ENCODE peak calls at places on chromosomes 16 and 17, in ten cellular contexts. One of them, this sample, is unnamed.

GRCh38 chr16:15055141-15056053 is 477 bp downstream of the NTAN1 start:
- DNase-seq in M059J: peak
- DNase-seq in pancreas: peak
- DNase-seq in cardiac fibroblast: peak
- DNase-seq in activated naive CD4-positive, alpha-beta T cell: no peak
- DNase-seq in activated CD8-positive, alpha-beta T cell treated with anti-CD3 and anti-CD28 coated beads, Interleukin-2, amount 10 ng/mL, durations not matched to agents 7 days and 5 days: peak
- DNase-seq in T-helper 22 cell: no peak
- DNase-seq in HTR-8/SVneo: no peak
- DNase-seq in fibroblast of the conjunctiva: peak
- DNase-seq in ecto neural progenitor cell: no peak
- DNase-seq in this sample: no peak

GRCh38 chr16:1082266-1082951 is 9.9 kb downstream of the SSTR5 start:
- DNase-seq in M059J: peak
- DNase-seq in pancreas: no peak
- DNase-seq in cardiac fibroblast: peak
- DNase-seq in activated naive CD4-positive, alpha-beta T cell: no peak
- DNase-seq in activated CD8-positive, alpha-beta T cell treated with anti-CD3 and anti-CD28 coated beads, Interleukin-2, amount 10 ng/mL, durations not matched to agents 7 days and 5 days: no peak
- DNase-seq in T-helper 22 cell: no peak
- DNase-seq in HTR-8/SVneo: peak
- DNase-seq in fibroblast of the conjunctiva: no peak
- DNase-seq in ecto neural progenitor cell: no peak
- DNase-seq in this sample: no peak

GRCh38 chr16:10421596-10421995 is 35.7 kb downstream of the ATF7IP2 start:
- DNase-seq in M059J: peak
- DNase-seq in pancreas: no peak
- DNase-seq in cardiac fibroblast: no peak
- DNase-seq in activated naive CD4-positive, alpha-beta T cell: no peak
- DNase-seq in activated CD8-positive, alpha-beta T cell treated with anti-CD3 and anti-CD28 coated beads, Interleukin-2, amount 10 ng/mL, durations not matched to agents 7 days and 5 days: no peak
- DNase-seq in T-helper 22 cell: no peak
- DNase-seq in HTR-8/SVneo: no peak
- DNase-seq in fibroblast of the conjunctiva: no peak
- DNase-seq in ecto neural progenitor cell: no peak
- DNase-seq in this sample: no peak

GRCh38 chr17:82674656-82675475 is 23.6 kb downstream of the RAB40B start:
- DNase-seq in M059J: no peak
- DNase-seq in pancreas: peak
- DNase-seq in cardiac fibroblast: no peak
- DNase-seq in activated naive CD4-positive, alpha-beta T cell: no peak
- DNase-seq in activated CD8-positive, alpha-beta T cell treated with anti-CD3 and anti-CD28 coated beads, Interleukin-2, amount 10 ng/mL, durations not matched to agents 7 days and 5 days: no peak
- DNase-seq in T-helper 22 cell: no peak
- DNase-seq in HTR-8/SVneo: no peak
- DNase-seq in fibroblast of the conjunctiva: no peak
- DNase-seq in ecto neural progenitor cell: no peak
- DNase-seq in this sample: no peak

GRCh38 chr16:23496826-23497542 is 13.3 kb downstream of the GGA2 start:
- DNase-seq in M059J: no peak
- DNase-seq in pancreas: no peak
- DNase-seq in cardiac fibroblast: peak
- DNase-seq in activated naive CD4-positive, alpha-beta T cell: no peak
- DNase-seq in activated CD8-positive, alpha-beta T cell treated with anti-CD3 and anti-CD28 coated beads, Interleukin-2, amount 10 ng/mL, durations not matched to agents 7 days and 5 days: no peak
- DNase-seq in T-helper 22 cell: no peak
- DNase-seq in HTR-8/SVneo: no peak
- DNase-seq in fibroblast of the conjunctiva: no peak
- DNase-seq in ecto neural progenitor cell: no peak
- DNase-seq in this sample: no peak

GRCh38 chr16:8607214-8607613 is 14.3 kb upstream of the METTL22 start:
- DNase-seq in M059J: no peak
- DNase-seq in pancreas: no peak
- DNase-seq in cardiac fibroblast: no peak
- DNase-seq in activated naive CD4-positive, alpha-beta T cell: no peak
- DNase-seq in activated CD8-positive, alpha-beta T cell treated with anti-CD3 and anti-CD28 coated beads, Interleukin-2, amount 10 ng/mL, durations not matched to agents 7 days and 5 days: no peak
- DNase-seq in T-helper 22 cell: no peak
- DNase-seq in HTR-8/SVneo: no peak
- DNase-seq in fibroblast of the conjunctiva: no peak
- DNase-seq in ecto neural progenitor cell: no peak
- DNase-seq in this sample: no peak

GRCh38 chr17:18056214-18056613 is 17.0 kb downstream of the GID4 start:
- DNase-seq in M059J: no peak
- DNase-seq in pancreas: no peak
- DNase-seq in cardiac fibroblast: no peak
- DNase-seq in activated naive CD4-positive, alpha-beta T cell: no peak
- DNase-seq in activated CD8-positive, alpha-beta T cell treated with anti-CD3 and anti-CD28 coated beads, Interleukin-2, amount 10 ng/mL, durations not matched to agents 7 days and 5 days: no peak
- DNase-seq in T-helper 22 cell: no peak
- DNase-seq in HTR-8/SVneo: no peak
- DNase-seq in fibroblast of the conjunctiva: no peak
- DNase-seq in ecto neural progenitor cell: no peak
- DNase-seq in this sample: no peak

GRCh38 chr16:19393226-19394074 is 24.2 kb upstream of the TMC5 start:
- DNase-seq in M059J: peak
- DNase-seq in pancreas: no peak
- DNase-seq in cardiac fibroblast: peak
- DNase-seq in activated naive CD4-positive, alpha-beta T cell: no peak
- DNase-seq in activated CD8-positive, alpha-beta T cell treated with anti-CD3 and anti-CD28 coated beads, Interleukin-2, amount 10 ng/mL, durations not matched to agents 7 days and 5 days: no peak
- DNase-seq in T-helper 22 cell: no peak
- DNase-seq in HTR-8/SVneo: no peak
- DNase-seq in fibroblast of the conjunctiva: no peak
- DNase-seq in ecto neural progenitor cell: peak
- DNase-seq in this sample: no peak

GRCh38 chr16:23479138-23479537 is 26.1 kb upstream of the COG7 start:
- DNase-seq in M059J: no peak
- DNase-seq in pancreas: peak
- DNase-seq in cardiac fibroblast: no peak
- DNase-seq in activated naive CD4-positive, alpha-beta T cell: no peak
- DNase-seq in activated CD8-positive, alpha-beta T cell treated with anti-CD3 and anti-CD28 coated beads, Interleukin-2, amount 10 ng/mL, durations not matched to agents 7 days and 5 days: no peak
- DNase-seq in T-helper 22 cell: no peak
- DNase-seq in HTR-8/SVneo: no peak
- DNase-seq in fibroblast of the conjunctiva: no peak
- DNase-seq in ecto neural progenitor cell: no peak
- DNase-seq in this sample: no peak

GRCh38 chr16:85718682-85719081 is 29.9 kb upstream of the GINS2 start:
- DNase-seq in M059J: no peak
- DNase-seq in pancreas: no peak
- DNase-seq in cardiac fibroblast: no peak
- DNase-seq in activated naive CD4-positive, alpha-beta T cell: no peak
- DNase-seq in activated CD8-positive, alpha-beta T cell treated with anti-CD3 and anti-CD28 coated beads, Interleukin-2, amount 10 ng/mL, durations not matched to agents 7 days and 5 days: peak
- DNase-seq in T-helper 22 cell: no peak
- DNase-seq in HTR-8/SVneo: no peak
- DNase-seq in fibroblast of the conjunctiva: no peak
- DNase-seq in ecto neural progenitor cell: peak
- DNase-seq in this sample: no peak

GRCh38 chr16:31458073-31458834 is 1.0 kb upstream of the ARMC5 start:
- DNase-seq in M059J: peak
- DNase-seq in pancreas: peak
- DNase-seq in cardiac fibroblast: peak
- DNase-seq in activated naive CD4-positive, alpha-beta T cell: no peak
- DNase-seq in activated CD8-positive, alpha-beta T cell treated with anti-CD3 and anti-CD28 coated beads, Interleukin-2, amount 10 ng/mL, durations not matched to agents 7 days and 5 days: peak
- DNase-seq in T-helper 22 cell: peak
- DNase-seq in HTR-8/SVneo: no peak
- DNase-seq in fibroblast of the conjunctiva: no peak
- DNase-seq in ecto neural progenitor cell: peak
- DNase-seq in this sample: no peak

GRCh38 chr16:72896719-72897118 is 151.2 kb downstream of the ZFHX3 start:
- DNase-seq in M059J: no peak
- DNase-seq in pancreas: no peak
- DNase-seq in cardiac fibroblast: no peak
- DNase-seq in activated naive CD4-positive, alpha-beta T cell: no peak
- DNase-seq in activated CD8-positive, alpha-beta T cell treated with anti-CD3 and anti-CD28 coated beads, Interleukin-2, amount 10 ng/mL, durations not matched to agents 7 days and 5 days: no peak
- DNase-seq in T-helper 22 cell: no peak
- DNase-seq in HTR-8/SVneo: no peak
- DNase-seq in fibroblast of the conjunctiva: no peak
- DNase-seq in ecto neural progenitor cell: no peak
- DNase-seq in this sample: no peak

GRCh38 chr16:53083123-53083522 is 28.3 kb downstream of the CHD9 start:
- DNase-seq in M059J: no peak
- DNase-seq in pancreas: no peak
- DNase-seq in cardiac fibroblast: peak
- DNase-seq in activated naive CD4-positive, alpha-beta T cell: no peak
- DNase-seq in activated CD8-positive, alpha-beta T cell treated with anti-CD3 and anti-CD28 coated beads, Interleukin-2, amount 10 ng/mL, durations not matched to agents 7 days and 5 days: no peak
- DNase-seq in T-helper 22 cell: no peak
- DNase-seq in HTR-8/SVneo: no peak
- DNase-seq in fibroblast of the conjunctiva: no peak
- DNase-seq in ecto neural progenitor cell: no peak
- DNase-seq in this sample: no peak

GRCh38 chr16:4917117-4917516 is 19.8 kb downstream of the PPL start:
- DNase-seq in M059J: peak
- DNase-seq in pancreas: no peak
- DNase-seq in cardiac fibroblast: peak
- DNase-seq in activated naive CD4-positive, alpha-beta T cell: no peak
- DNase-seq in activated CD8-positive, alpha-beta T cell treated with anti-CD3 and anti-CD28 coated beads, Interleukin-2, amount 10 ng/mL, durations not matched to agents 7 days and 5 days: no peak
- DNase-seq in T-helper 22 cell: no peak
- DNase-seq in HTR-8/SVneo: no peak
- DNase-seq in fibroblast of the conjunctiva: no peak
- DNase-seq in ecto neural progenitor cell: no peak
- DNase-seq in this sample: no peak

GRCh38 chr16:59121411-59121810 is 387.3 kb upstream of the GOT2 start:
- DNase-seq in M059J: no peak
- DNase-seq in pancreas: no peak
- DNase-seq in cardiac fibroblast: no peak
- DNase-seq in activated naive CD4-positive, alpha-beta T cell: no peak
- DNase-seq in activated CD8-positive, alpha-beta T cell treated with anti-CD3 and anti-CD28 coated beads, Interleukin-2, amount 10 ng/mL, durations not matched to agents 7 days and 5 days: no peak
- DNase-seq in T-helper 22 cell: no peak
- DNase-seq in HTR-8/SVneo: no peak
- DNase-seq in fibroblast of the conjunctiva: no peak
- DNase-seq in ecto neural progenitor cell: no peak
- DNase-seq in this sample: no peak

GRCh38 chr17:76275382-76276068 is 10.4 kb downstream of the UBALD2 start:
- DNase-seq in M059J: no peak
- DNase-seq in pancreas: peak
- DNase-seq in cardiac fibroblast: no peak
- DNase-seq in activated naive CD4-positive, alpha-beta T cell: no peak
- DNase-seq in activated CD8-positive, alpha-beta T cell treated with anti-CD3 and anti-CD28 coated beads, Interleukin-2, amount 10 ng/mL, durations not matched to agents 7 days and 5 days: no peak
- DNase-seq in T-helper 22 cell: no peak
- DNase-seq in HTR-8/SVneo: no peak
- DNase-seq in fibroblast of the conjunctiva: no peak
- DNase-seq in ecto neural progenitor cell: peak
- DNase-seq in this sample: no peak

GRCh38 chr16:59356709-59357108 is 622.6 kb upstream of the GOT2 start:
- DNase-seq in M059J: no peak
- DNase-seq in pancreas: no peak
- DNase-seq in cardiac fibroblast: no peak
- DNase-seq in activated naive CD4-positive, alpha-beta T cell: no peak
- DNase-seq in activated CD8-positive, alpha-beta T cell treated with anti-CD3 and anti-CD28 coated beads, Interleukin-2, amount 10 ng/mL, durations not matched to agents 7 days and 5 days: no peak
- DNase-seq in T-helper 22 cell: no peak
- DNase-seq in HTR-8/SVneo: no peak
- DNase-seq in fibroblast of the conjunctiva: no peak
- DNase-seq in ecto neural progenitor cell: no peak
- DNase-seq in this sample: no peak

GRCh38 chr17:17940451-17940911 is 31.7 kb downstream of the TOM1L2 start:
- DNase-seq in M059J: peak
- DNase-seq in pancreas: no peak
- DNase-seq in cardiac fibroblast: peak
- DNase-seq in activated naive CD4-positive, alpha-beta T cell: no peak
- DNase-seq in activated CD8-positive, alpha-beta T cell treated with anti-CD3 and anti-CD28 coated beads, Interleukin-2, amount 10 ng/mL, durations not matched to agents 7 days and 5 days: no peak
- DNase-seq in T-helper 22 cell: no peak
- DNase-seq in HTR-8/SVneo: peak
- DNase-seq in fibroblast of the conjunctiva: no peak
- DNase-seq in ecto neural progenitor cell: no peak
- DNase-seq in this sample: no peak

GRCh38 chr16:65117701-65118448 is 4.0 kb downstream of the CDH11 start:
- DNase-seq in M059J: peak
- DNase-seq in pancreas: no peak
- DNase-seq in cardiac fibroblast: peak
- DNase-seq in activated naive CD4-positive, alpha-beta T cell: no peak
- DNase-seq in activated CD8-positive, alpha-beta T cell treated with anti-CD3 and anti-CD28 coated beads, Interleukin-2, amount 10 ng/mL, durations not matched to agents 7 days and 5 days: peak
- DNase-seq in T-helper 22 cell: no peak
- DNase-seq in HTR-8/SVneo: peak
- DNase-seq in fibroblast of the conjunctiva: peak
- DNase-seq in ecto neural progenitor cell: peak
- DNase-seq in this sample: no peak

GRCh38 chr17:27157297-27157696 is 136.6 kb upstream of the WSB1 start:
- DNase-seq in M059J: no peak
- DNase-seq in pancreas: no peak
- DNase-seq in cardiac fibroblast: no peak
- DNase-seq in activated naive CD4-positive, alpha-beta T cell: no peak
- DNase-seq in activated CD8-positive, alpha-beta T cell treated with anti-CD3 and anti-CD28 coated beads, Interleukin-2, amount 10 ng/mL, durations not matched to agents 7 days and 5 days: no peak
- DNase-seq in T-helper 22 cell: no peak
- DNase-seq in HTR-8/SVneo: no peak
- DNase-seq in fibroblast of the conjunctiva: no peak
- DNase-seq in ecto neural progenitor cell: no peak
- DNase-seq in this sample: no peak

GRCh38 chr16:31265329-31266245 is 5.8 kb downstream of the ITGAM start:
- DNase-seq in M059J: peak
- DNase-seq in pancreas: peak
- DNase-seq in cardiac fibroblast: no peak
- DNase-seq in activated naive CD4-positive, alpha-beta T cell: peak
- DNase-seq in activated CD8-positive, alpha-beta T cell treated with anti-CD3 and anti-CD28 coated beads, Interleukin-2, amount 10 ng/mL, durations not matched to agents 7 days and 5 days: peak
- DNase-seq in T-helper 22 cell: peak
- DNase-seq in HTR-8/SVneo: peak
- DNase-seq in fibroblast of the conjunctiva: no peak
- DNase-seq in ecto neural progenitor cell: no peak
- DNase-seq in this sample: no peak

GRCh38 chr16:67800252-67801046 is 5.9 kb downstream of the RANBP10 start:
- DNase-seq in M059J: no peak
- DNase-seq in pancreas: no peak
- DNase-seq in cardiac fibroblast: no peak
- DNase-seq in activated naive CD4-positive, alpha-beta T cell: no peak
- DNase-seq in activated CD8-positive, alpha-beta T cell treated with anti-CD3 and anti-CD28 coated beads, Interleukin-2, amount 10 ng/mL, durations not matched to agents 7 days and 5 days: no peak
- DNase-seq in T-helper 22 cell: no peak
- DNase-seq in HTR-8/SVneo: no peak
- DNase-seq in fibroblast of the conjunctiva: no peak
- DNase-seq in ecto neural progenitor cell: no peak
- DNase-seq in this sample: no peak

GRCh38 chr17:56305017-56305416 is 151.7 kb downstream of the ANKFN1 start:
- DNase-seq in M059J: no peak
- DNase-seq in pancreas: no peak
- DNase-seq in cardiac fibroblast: no peak
- DNase-seq in activated naive CD4-positive, alpha-beta T cell: no peak
- DNase-seq in activated CD8-positive, alpha-beta T cell treated with anti-CD3 and anti-CD28 coated beads, Interleukin-2, amount 10 ng/mL, durations not matched to agents 7 days and 5 days: no peak
- DNase-seq in T-helper 22 cell: no peak
- DNase-seq in HTR-8/SVneo: no peak
- DNase-seq in fibroblast of the conjunctiva: no peak
- DNase-seq in ecto neural progenitor cell: no peak
- DNase-seq in this sample: no peak

GRCh38 chr17:77795685-77796084 is 162.8 kb upstream of the TNRC6C start:
- DNase-seq in M059J: no peak
- DNase-seq in pancreas: no peak
- DNase-seq in cardiac fibroblast: no peak
- DNase-seq in activated naive CD4-positive, alpha-beta T cell: no peak
- DNase-seq in activated CD8-positive, alpha-beta T cell treated with anti-CD3 and anti-CD28 coated beads, Interleukin-2, amount 10 ng/mL, durations not matched to agents 7 days and 5 days: no peak
- DNase-seq in T-helper 22 cell: no peak
- DNase-seq in HTR-8/SVneo: no peak
- DNase-seq in fibroblast of the conjunctiva: no peak
- DNase-seq in ecto neural progenitor cell: no peak
- DNase-seq in this sample: no peak

GRCh38 chr17:35011671-35012216 is 31.4 kb downstream of the LIG3 start:
- DNase-seq in M059J: no peak
- DNase-seq in pancreas: no peak
- DNase-seq in cardiac fibroblast: no peak
- DNase-seq in activated naive CD4-positive, alpha-beta T cell: no peak
- DNase-seq in activated CD8-positive, alpha-beta T cell treated with anti-CD3 and anti-CD28 coated beads, Interleukin-2, amount 10 ng/mL, durations not matched to agents 7 days and 5 days: no peak
- DNase-seq in T-helper 22 cell: no peak
- DNase-seq in HTR-8/SVneo: no peak
- DNase-seq in fibroblast of the conjunctiva: no peak
- DNase-seq in ecto neural progenitor cell: no peak
- DNase-seq in this sample: no peak

GRCh38 chr16:87463722-87464690 is 28.8 kb downstream of the ZCCHC14 start:
- DNase-seq in M059J: peak
- DNase-seq in pancreas: no peak
- DNase-seq in cardiac fibroblast: peak
- DNase-seq in activated naive CD4-positive, alpha-beta T cell: no peak
- DNase-seq in activated CD8-positive, alpha-beta T cell treated with anti-CD3 and anti-CD28 coated beads, Interleukin-2, amount 10 ng/mL, durations not matched to agents 7 days and 5 days: peak
- DNase-seq in T-helper 22 cell: no peak
- DNase-seq in HTR-8/SVneo: peak
- DNase-seq in fibroblast of the conjunctiva: no peak
- DNase-seq in ecto neural progenitor cell: no peak
- DNase-seq in this sample: peak